ENCODE peak calls at places on chromosome X, in five cellular contexts. D, X, J, U and T are unnamed samples.

GRCh38 chrX:19347916-19348315 is 4.2 kb downstream of the PDHA1 start:
- DNase-seq in D (no peak), X (no peak), J (no peak), U (no peak), T (no peak)

GRCh38 chrX:16712116-16712824 is at the start of gene CTPS2:
- DNase-seq in D (no peak), X (no peak), J (peak), U (peak), T (peak)

GRCh38 chrX:72306851-72307645 is 1.3 kb upstream of the CITED1 start:
- DNase-seq in D (peak), X (peak), J (peak), U (peak), T (no peak)

GRCh38 chrX:108309144-108309543 is 129.1 kb downstream of the COL4A6 start:
- DNase-seq in D (no peak), X (no peak), J (no peak), U (no peak), T (no peak)

GRCh38 chrX:97806238-97806637 is 922.5 kb downstream of the RPA4 start:
- DNase-seq in D (peak), X (no peak), J (no peak), U (no peak), T (no peak)

GRCh38 chrX:70755850-70756249 is 152.7 kb downstream of the TEX11 start:
- DNase-seq in D (no peak), X (no peak), J (no peak), U (no peak), T (no peak)

GRCh38 chrX:54358424-54359211 is 772 bp upstream of the WNK3 start:
- DNase-seq in D (peak), X (no peak), J (peak), U (peak), T (no peak)

GRCh38 chrX:113512700-113513395 is 672.2 kb upstream of the AMOT start:
- DNase-seq in D (peak), X (peak), J (no peak), U (no peak), T (no peak)

GRCh38 chrX:150361070-150361776 is 1.9 kb upstream of the MAMLD1 start:
- DNase-seq in D (no peak), X (no peak), J (peak), U (peak), T (no peak)

GRCh38 chrX:123081766-123082165 is 102.3 kb upstream of the GRIA3 start:
- DNase-seq in D (peak), X (no peak), J (no peak), U (no peak), T (no peak)

GRCh38 chrX:72714471-72714916 is 388 bp upstream of the PHKA1 start:
- DNase-seq in D (peak), X (no peak), J (peak), U (peak), T (no peak)

GRCh38 chrX:108122748-108123147 is 31.2 kb downstream of the ATG4A start:
- DNase-seq in D (peak), X (peak), J (no peak), U (no peak), T (peak)

GRCh38 chrX:101685923-101686322 is 26.3 kb upstream of the ARMCX2 start:
- DNase-seq in D (no peak), X (no peak), J (no peak), U (no peak), T (no peak)

GRCh38 chrX:122241959-122242358 is 942.1 kb upstream of the GRIA3 start:
- DNase-seq in D (no peak), X (no peak), J (no peak), U (no peak), T (no peak)

GRCh38 chrX:72100824-72101351 is 30.8 kb downstream of the RTL5 start:
- DNase-seq in D (no peak), X (no peak), J (peak), U (peak), T (no peak)

GRCh38 chrX:41475611-41476241 is 28.6 kb downstream of the NYX start:
- DNase-seq in D (no peak), X (no peak), J (no peak), U (no peak), T (no peak)

GRCh38 chrX:135324463-135324862 is 15.2 kb downstream of the ETDC start:
- DNase-seq in D (no peak), X (no peak), J (no peak), U (no peak), T (no peak)

GRCh38 chrX:70079297-70079696 is 17.0 kb downstream of the OTUD6A start:
- DNase-seq in D (no peak), X (no peak), J (no peak), U (no peak), T (no peak)

GRCh38 chrX:134075894-134076718 is 90.7 kb upstream of the GPC3 start:
- DNase-seq in D (no peak), X (no peak), J (no peak), U (no peak), T (no peak)

GRCh38 chrX:17459596-17459995 is 84.6 kb downstream of the NHS start:
- DNase-seq in D (peak), X (no peak), J (no peak), U (no peak), T (no peak)

GRCh38 chrX:149877636-149878035 is 3.3 kb upstream of the MAGEA8 start:
- DNase-seq in D (no peak), X (no peak), J (no peak), U (no peak), T (no peak)

GRCh38 chrX:115560978-115561604 is at the start of gene PLS3:
- DNase-seq in D (peak), X (no peak), J (peak), U (peak), T (no peak)

GRCh38 chrX:136754641-136755040 is 26.1 kb downstream of the ARHGEF6 start:
- DNase-seq in D (peak), X (no peak), J (no peak), U (no peak), T (no peak)

GRCh38 chrX:11585174-11585573 is 80.5 kb downstream of the ARHGAP6 start:
- DNase-seq in D (no peak), X (no peak), J (no peak), U (no peak), T (no peak)

GRCh38 chrX:43666301-43666912 is 10.3 kb downstream of the MAOA start:
- DNase-seq in D (no peak), X (no peak), J (no peak), U (no peak), T (no peak)

GRCh38 chrX:38066934-38067333 is 60.6 kb downstream of the SYTL5 start:
- DNase-seq in D (no peak), X (no peak), J (no peak), U (no peak), T (no peak)

DNA sequence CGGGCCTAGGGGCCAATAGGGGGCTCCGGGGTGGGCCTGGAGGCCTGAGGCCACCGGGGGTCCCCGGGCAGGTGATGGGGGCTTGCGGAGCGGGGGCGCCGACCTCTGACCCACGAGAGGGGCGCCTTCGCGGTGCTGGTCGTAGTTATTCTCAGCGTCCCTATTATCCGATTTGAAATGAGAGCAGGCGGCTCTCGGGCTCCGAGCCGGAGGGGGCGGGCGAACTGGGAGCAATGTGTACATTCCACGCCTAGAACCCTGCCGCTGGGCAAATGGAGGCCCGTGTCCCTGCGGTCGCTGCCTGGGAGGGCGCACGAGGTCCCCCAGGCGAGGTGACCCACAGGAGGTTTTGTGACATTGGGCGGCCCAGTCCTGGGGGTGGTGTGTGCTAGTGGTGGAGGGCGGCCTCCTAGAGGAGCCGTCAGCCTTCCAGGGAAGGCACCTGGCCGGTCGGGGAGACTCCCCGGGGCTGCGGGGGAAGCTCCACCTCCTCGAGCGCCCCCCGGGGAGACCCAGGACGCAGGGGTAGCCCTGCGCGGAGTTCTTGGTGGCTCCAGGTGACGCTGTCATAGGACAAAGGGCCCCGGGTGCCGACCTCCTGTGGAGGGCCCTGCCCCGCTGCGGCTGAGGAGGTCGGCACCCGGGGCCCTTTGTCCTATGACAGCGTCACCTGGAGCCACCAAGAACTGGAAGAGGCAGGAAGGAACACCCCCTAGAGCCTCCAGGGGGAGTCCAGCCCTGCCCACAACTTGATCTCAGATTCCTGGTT is 102.6 kb upstream of the PRKX start:
- DNase-seq in D (no peak), X (no peak), J (peak), U (peak), T (no peak)
- TF ChIP-seq CTCF in D (no peak), X (no peak), J (no peak), U (no peak), T (no peak)

GRCh38 chrX:13448941-13449340 is 120.5 kb upstream of the EGFL6 start:
- DNase-seq in D (no peak), X (no peak), J (no peak), U (no peak), T (no peak)
- H3K4me3 ChIP-seq in D (no peak), X (no peak), J (no peak), U (no peak), T (no peak)

GRCh38 chrX:31329298-31329697 is 257.5 kb upstream of the FTHL17 start:
- DNase-seq in D (no peak), X (no peak), J (no peak), U (no peak), T (no peak)
- TF ChIP-seq CTCF in D (no peak), X (no peak), J (no peak), U (no peak), T (no peak)

GRCh38 chrX:13125188-13125587 is 80.8 kb upstream of the FAM9C start:
- DNase-seq in D (no peak), X (no peak), J (no peak), U (no peak), T (no peak)

GRCh38 chrX:13123857-13124345 is 79.5 kb upstream of the FAM9C start:
- DNase-seq in D (peak), X (peak), J (no peak), U (no peak), T (no peak)

GRCh38 chrX:13121020-13121419 is 76.6 kb upstream of the FAM9C start:
- DNase-seq in D (no peak), X (no peak), J (no peak), U (no peak), T (no peak)

GRCh38 chrX:13120017-13120416 is 75.6 kb upstream of the FAM9C start:
- DNase-seq in D (no peak), X (no peak), J (peak), U (no peak), T (no peak)

DNA sequence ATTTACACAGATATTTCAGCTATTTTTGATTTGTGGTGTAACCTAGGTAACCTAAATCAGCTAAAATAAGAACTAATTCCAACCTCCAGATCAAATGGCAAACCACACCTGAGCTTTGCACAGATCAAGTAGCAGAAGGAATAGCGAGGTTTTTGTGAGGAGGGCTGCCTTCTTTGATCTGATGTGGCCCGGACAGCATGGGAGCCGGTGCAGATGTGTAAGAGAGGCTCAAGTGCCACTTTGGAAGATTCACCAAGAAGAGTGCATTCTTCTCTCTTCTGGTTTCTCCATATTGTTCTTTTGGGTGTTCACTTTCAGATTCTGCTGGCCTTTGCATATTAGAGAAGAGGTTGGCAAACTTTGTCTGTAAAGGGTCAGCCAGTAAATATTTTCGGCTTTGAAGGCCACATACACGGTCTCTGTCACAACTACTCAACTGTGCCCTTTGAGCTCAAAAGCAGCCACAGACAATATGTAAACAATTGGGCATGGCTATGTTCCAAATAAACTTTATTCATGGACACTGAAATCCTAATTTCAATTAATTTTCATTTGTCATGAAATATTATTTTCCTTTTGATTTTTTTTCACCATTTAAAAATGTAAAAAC is 78.9 kb upstream of the FAM9C start:
- DNase-seq in D (no peak), X (no peak), J (no peak), U (no peak), T (no peak)
- H3K4me3 ChIP-seq in D (no peak), X (no peak), J (no peak), U (no peak), T (no peak)